ENCODE peak calls at places on chromosomes 4 and X, in eight cellular contexts. One of them, this sample, is unnamed.

GRCh38 chrX:134244043-134244442 is 7.1 kb downstream of the CCDC160 start:
- DNase-seq in naive B cell: no peak
- DNase-seq in fibroblast of mammary gland: peak; percentile 15
- DNase-seq in upper lobe of left lung: no peak
- DNase-seq in AG09319: no peak
- DNase-seq in H54: no peak
- DNase-seq in AG09309: no peak
- DNase-seq in RPMI7951: no peak
- DNase-seq in this sample: no peak

GRCh38 chrX:47629419-47630210 is at the start of gene CFP:
- DNase-seq in AG09309: no peak
- DNase-seq in RPMI7951: no peak
- DNase-seq in AG09319: no peak
- DNase-seq in naive B cell: no peak
- DNase-seq in H54: no peak
- DNase-seq in fibroblast of mammary gland: no peak
- DNase-seq in upper lobe of left lung: no peak
- DNase-seq in this sample: no peak

GRCh38 chr4:152154433-152154832 is 381.5 kb downstream of the FBXW7 start:
- DNase-seq in AG09309: no peak
- DNase-seq in RPMI7951: no peak
- DNase-seq in H54: no peak
- DNase-seq in naive B cell: no peak
- DNase-seq in fibroblast of mammary gland: no peak
- DNase-seq in AG09319: no peak
- DNase-seq in upper lobe of left lung: no peak
- DNase-seq in this sample: no peak

GRCh38 chr4:158219623-158220022 is 9.3 kb downstream of the TMEM144 start:
- DNase-seq in fibroblast of mammary gland: no peak
- DNase-seq in RPMI7951: no peak
- DNase-seq in naive B cell: no peak
- DNase-seq in AG09319: no peak
- DNase-seq in upper lobe of left lung: no peak
- DNase-seq in H54: no peak
- DNase-seq in AG09309: no peak
- DNase-seq in this sample: no peak

GRCh38 chr4:151644625-151645024 is 116.2 kb downstream of the GATB start:
- DNase-seq in AG09309: no peak
- DNase-seq in H54: peak; percentile 5
- DNase-seq in AG09319: no peak
- DNase-seq in upper lobe of left lung: no peak
- DNase-seq in naive B cell: no peak
- DNase-seq in RPMI7951: no peak
- DNase-seq in fibroblast of mammary gland: no peak
- DNase-seq in this sample: no peak

GRCh38 chrX:79084923-79085322 is 59.6 kb upstream of the GPR174 start:
- DNase-seq in upper lobe of left lung: no peak
- DNase-seq in H54: no peak
- DNase-seq in fibroblast of mammary gland: no peak
- DNase-seq in RPMI7951: no peak
- DNase-seq in AG09309: no peak
- DNase-seq in AG09319: no peak
- DNase-seq in naive B cell: no peak
- DNase-seq in this sample: no peak

GRCh38 chr4:169229571-169230028 is 41.2 kb downstream of the SH3RF1 start:
- DNase-seq in H54: peak; percentile 23
- DNase-seq in naive B cell: no peak
- DNase-seq in AG09309: peak; percentile 88
- DNase-seq in AG09319: peak; percentile 93
- DNase-seq in fibroblast of mammary gland: peak; percentile 98
- DNase-seq in upper lobe of left lung: no peak
- DNase-seq in RPMI7951: peak; percentile 91
- DNase-seq in this sample: no peak

GRCh38 chr4:8647626-8648025 is 55.1 kb downstream of the CPZ start:
- DNase-seq in upper lobe of left lung: no peak
- DNase-seq in RPMI7951: no peak
- DNase-seq in AG09319: no peak
- DNase-seq in fibroblast of mammary gland: no peak
- DNase-seq in AG09309: no peak
- DNase-seq in H54: no peak
- DNase-seq in naive B cell: no peak
- DNase-seq in this sample: peak; percentile 40

GRCh38 chr4:1855334-1856070 is 454 bp downstream of the LETM1 start:
- DNase-seq in fibroblast of mammary gland: no peak
- DNase-seq in AG09319: no peak
- DNase-seq in RPMI7951: no peak
- DNase-seq in AG09309: no peak
- DNase-seq in upper lobe of left lung: peak; percentile 33
- DNase-seq in H54: no peak
- DNase-seq in naive B cell: no peak
- DNase-seq in this sample: peak; percentile 87

GRCh38 chr4:108620933-108621905 is 843 bp downstream of the RPL34 start:
- DNase-seq in AG09309: no peak
- DNase-seq in H54: no peak
- DNase-seq in AG09319: no peak
- DNase-seq in RPMI7951: no peak
- DNase-seq in upper lobe of left lung: no peak
- DNase-seq in naive B cell: no peak
- DNase-seq in fibroblast of mammary gland: peak; percentile 38
- DNase-seq in this sample: no peak

GRCh38 chr4:138863160-138863559 is 152.4 kb upstream of the NOCT start:
- DNase-seq in AG09319: no peak
- DNase-seq in naive B cell: no peak
- DNase-seq in H54: no peak
- DNase-seq in fibroblast of mammary gland: no peak
- DNase-seq in RPMI7951: no peak
- DNase-seq in AG09309: no peak
- DNase-seq in upper lobe of left lung: no peak
- DNase-seq in this sample: no peak